ENCODE peak calls at places on chromosome 15, in ten cellular contexts. V, I, F, Z, X, S, R, N, M and L are unnamed samples.

GRCh38 chr15:90407871-90408317 is 19.9 kb downstream of the IQGAP1 start:
- DNase-seq in Z (no peak), N (no peak), M (no peak), F (no peak), I (no peak), S (peak; percentile 54), X (no peak), V (peak; percentile 97), R (no peak), L (no peak)

GRCh38 chr15:52180196-52180835 is 10.9 kb downstream of the GNB5 start:
- DNase-seq in R (no peak), S (peak; percentile 57), V (no peak), Z (no peak), N (peak; percentile 72), F (peak; percentile 69), I (peak; percentile 70), M (peak; percentile 18), X (no peak), L (no peak)

GRCh38 chr15:55742927-55743614 is at the start of gene PRTG:
- DNase-seq in V (peak; percentile 87), Z (peak; percentile 72), X (peak; percentile 17), M (peak; percentile 91), I (peak; percentile 38), R (peak; percentile 72), S (peak; percentile 20), F (peak; percentile 60), N (peak; percentile 51), L (no peak)

GRCh38 chr15:69997701-69998273 is 99.9 kb downstream of the TLE3 start:
- DNase-seq in N (no peak), Z (no peak), V (no peak), F (no peak), I (no peak), S (peak; percentile 39), M (no peak), R (peak; percentile 53), X (peak; percentile 37), L (no peak)

GRCh38 chr15:78923480-78924360 is 21.1 kb downstream of the CTSH start:
- DNase-seq in S (no peak), I (no peak), V (no peak), F (no peak), M (no peak), X (no peak), R (no peak), Z (no peak), N (no peak), L (no peak)

GRCh38 chr15:37789392-37789776 is 145.1 kb upstream of the TMCO5A start:
- DNase-seq in S (no peak), V (no peak), M (no peak), X (no peak), I (no peak), N (no peak), Z (no peak), F (no peak), R (no peak), L (no peak)

GRCh38 chr15:94744080-94744793 is 512.9 kb downstream of the MCTP2 start:
- DNase-seq in Z (no peak), F (no peak), S (no peak), M (no peak), V (no peak), R (no peak), I (no peak), X (no peak), N (no peak), L (no peak)

GRCh38 chr15:70061086-70061370 is 36.7 kb downstream of the TLE3 start:
- DNase-seq in Z (no peak), I (no peak), N (no peak), V (no peak), F (no peak), S (no peak), R (peak; percentile 63), X (no peak), M (no peak), L (no peak)

GRCh38 chr15:52019394-52020252 is 604 bp downstream of the MAPK6 start:
- DNase-seq in S (peak; percentile 86), V (peak; percentile 92), M (peak; percentile 70), F (peak; percentile 84), Z (peak; percentile 75), I (peak; percentile 73), X (peak; percentile 85), N (peak; percentile 76), R (peak; percentile 75), L (peak; percentile 95)

GRCh38 chr15:50247819-50248650 is 17.5 kb downstream of the HDC start:
- DNase-seq in F (peak; percentile 71), R (no peak), M (no peak), V (peak; percentile 54), X (no peak), S (peak; percentile 73), Z (no peak), I (peak; percentile 70), N (peak; percentile 70), L (no peak)

GRCh38 chr15:85800460-85801123 is 5.9 kb upstream of the KLHL25 start:
- DNase-seq in S (no peak), N (no peak), X (peak; percentile 95), Z (peak; percentile 78), I (no peak), M (no peak), R (peak; percentile 55), F (no peak), V (peak; percentile 56), L (no peak)

GRCh38 chr15:56929933-56930332 is 11.5 kb downstream of the TCF12 start:
- DNase-seq in F (no peak), I (no peak), Z (no peak), R (no peak), N (no peak), V (no peak), M (no peak), S (no peak), X (no peak), L (no peak)

GRCh38 chr15:71114887-71115566 is at the start of gene THSD4:
- DNase-seq in N (peak; percentile 92), S (peak; percentile 83), I (peak; percentile 88), F (peak; percentile 92), V (peak; percentile 71), M (peak; percentile 81), Z (peak; percentile 25), X (peak; percentile 58), R (peak; percentile 57), L (no peak)

GRCh38 chr15:77002436-77002835 is 7.5 kb downstream of the PSTPIP1 start:
- DNase-seq in I (no peak), V (no peak), N (no peak), S (peak; percentile 49), M (no peak), F (no peak), Z (no peak), R (peak; percentile 12), X (no peak), L (peak; percentile 17)

GRCh38 chr15:94780108-94780507 is 548.7 kb downstream of the MCTP2 start:
- DNase-seq in R (no peak), F (no peak), S (no peak), Z (no peak), I (no peak), M (no peak), N (no peak), V (no peak), X (no peak), L (no peak)

GRCh38 chr15:70101459-70102113 is 3.9 kb upstream of the TLE3 start:
- DNase-seq in M (peak; percentile 68), F (no peak), I (no peak), R (peak; percentile 93), Z (peak; percentile 87), N (no peak), X (peak; percentile 81), S (no peak), V (peak; percentile 99), L (peak; percentile 34)

GRCh38 chr15:65245096-65245849 is 34.0 kb upstream of the CILP start:
- DNase-seq in I (no peak), M (no peak), X (peak; percentile 14), F (no peak), R (peak; percentile 18), S (no peak), N (no peak), V (peak; percentile 90), Z (peak; percentile 75), L (no peak)

GRCh38 chr15:61184431-61184830 is 44.7 kb downstream of the RORA start:
- DNase-seq in N (no peak), F (no peak), Z (no peak), S (peak; percentile 6), X (no peak), I (no peak), M (no peak), R (no peak), V (no peak), L (no peak)
- TF ChIP-seq CTCF in N (no peak), F (no peak), Z (no peak), S (no peak), X (no peak), I (peak; percentile 13), M (no peak), R (no peak), V (no peak), L (no peak)

GRCh38 chr15:84034831-84035753 is 200.5 kb upstream of the GOLGA6L4 start:
- DNase-seq in M (peak; percentile 20), F (peak; percentile 32), N (peak; percentile 34), I (peak; percentile 36), X (peak; percentile 18), V (peak; percentile 48), S (peak; percentile 59), Z (peak; percentile 6), R (peak; percentile 22), L (no peak)
- TF ChIP-seq CTCF in M (peak; percentile 79), F (no peak), N (peak; percentile 33), I (peak; percentile 62), X (peak; percentile 30), V (peak; percentile 63), S (peak; percentile 66), Z (peak; percentile 50), R (peak; percentile 41), L (peak; percentile 62)

DNA sequence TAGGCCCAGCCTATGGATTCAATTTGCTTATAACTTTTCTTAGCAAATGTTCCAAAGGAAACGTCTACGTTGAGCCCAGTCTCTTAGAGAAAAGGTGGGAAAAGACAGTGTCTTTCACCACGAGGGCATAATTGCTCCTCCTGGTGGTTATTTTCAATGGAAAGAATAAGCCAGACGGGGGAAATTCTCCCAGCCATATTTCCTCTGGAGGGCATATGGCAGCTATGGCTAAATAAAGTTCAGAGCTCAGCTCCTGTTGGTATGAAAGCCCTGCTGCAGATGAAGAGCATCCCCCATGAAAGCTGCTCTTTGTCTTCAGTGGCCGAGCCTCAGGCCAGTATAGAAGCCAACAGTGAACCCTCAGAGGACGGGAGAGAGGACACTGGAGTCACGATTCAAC is 297.9 kb downstream of the RYR3 start:
- DNase-seq in N (no peak), S (no peak), R (no peak), M (no peak), Z (peak; percentile 3), F (no peak), I (no peak), V (no peak), X (no peak), L (no peak)
- TF ChIP-seq CTCF in N (no peak), S (no peak), R (peak; percentile 13), M (peak; percentile 34), Z (no peak), F (no peak), I (no peak), V (no peak), X (no peak), L (peak; percentile 70)

DNA sequence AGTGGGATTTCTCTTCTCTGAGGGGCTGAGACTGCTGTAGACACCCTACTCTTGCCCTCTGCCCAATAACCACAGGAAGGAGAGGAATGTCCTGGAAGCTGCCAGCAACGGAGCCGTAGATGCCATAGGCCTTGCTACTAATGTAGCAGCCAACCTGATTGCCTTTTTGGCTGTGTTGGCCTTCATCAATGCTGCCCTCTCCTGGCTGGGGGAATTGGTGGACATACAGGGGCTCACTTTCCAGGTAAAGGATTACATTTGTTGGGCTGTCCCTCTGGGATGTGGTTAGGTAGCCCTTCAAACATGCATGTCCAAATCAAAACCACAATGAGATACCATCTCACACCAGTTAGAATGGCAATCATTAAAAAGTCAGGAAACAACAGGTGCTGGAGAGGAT is 16.1 kb downstream of the SLC28A2 start:
- DNase-seq in I (no peak), Z (peak; percentile 30), S (peak; percentile 20), N (no peak), M (no peak), R (no peak), X (no peak), F (no peak), V (no peak), L (no peak)
- TF ChIP-seq CTCF in I (no peak), Z (peak; percentile 66), S (peak; percentile 20), N (no peak), M (no peak), R (no peak), X (no peak), F (no peak), V (no peak), L (no peak)